ENCODE peak calls at places on chromosomes 5 and 9, in nine cellular contexts. L is fibroblast of lung; U is body of pancreas; H is endothelial cell; Q is NCI-H1105; J is NCI-H2029; D is cardiac fibroblast; X is activated T-helper 1 cell treated with anti-CD3 and anti-CD28 coated beads, Interleukin-2, amount 50 U/mL, for 16 hours; Y is NCI-H1092 treated with DMSO at 0.1 percent for 48 hours. W is an unnamed sample.

GRCh38 chr9:84937086-84937670 is 267.6 kb downstream of the NTRK2 start:
- DNase-seq in U (no peak), J (no peak), Q (no peak), D (no peak), L (no peak), Y (no peak), X (no peak), H (no peak), W (peak)

GRCh38 chr9:109652971-109653370 is 127.0 kb upstream of the PALM2AKAP2 start:
- DNase-seq in L (peak), H (no peak), D (peak), Q (no peak), U (no peak), X (no peak), Y (no peak), J (no peak), W (no peak)

GRCh38 chr9:96289392-96289791 is 12.6 kb downstream of the HSD17B3 start:
- DNase-seq in H (no peak), X (no peak), U (no peak), Y (no peak), J (no peak), Q (no peak), L (no peak), D (no peak), W (no peak)

GRCh38 chr9:73180373-73180772 is 28.7 kb downstream of the ANXA1 start:
- DNase-seq in Y (no peak), D (peak), U (no peak), H (no peak), Q (no peak), J (no peak), X (no peak), L (peak), W (no peak)

GRCh38 chr5:165026971-165027370 is 1521.6 kb downstream of the MAT2B start:
- DNase-seq in U (no peak), L (no peak), J (no peak), H (no peak), Y (no peak), X (no peak), Q (no peak), D (no peak), W (no peak)

GRCh38 chr5:150155258-150156032 is at the start of gene PDGFRB:
- DNase-seq in Y (no peak), H (no peak), J (no peak), L (peak), U (peak), X (no peak), Q (no peak), D (peak), W (peak)

GRCh38 chr5:138623053-138623452 is 47.9 kb upstream of the HSPA9 start:
- DNase-seq in Y (no peak), U (peak), L (peak), J (no peak), X (no peak), D (peak), H (no peak), Q (no peak), W (no peak)

GRCh38 chr5:15695171-15695676 is 195.2 kb downstream of the FBXL7 start:
- DNase-seq in Q (no peak), H (no peak), J (no peak), U (no peak), D (peak), L (peak), Y (no peak), X (no peak), W (no peak)

GRCh38 chr9:114275246-114275994 is 47.5 kb upstream of the ORM1 start:
- DNase-seq in D (peak), X (no peak), Y (no peak), L (no peak), U (no peak), Q (no peak), H (no peak), J (no peak), W (peak)

GRCh38 chr5:155056644-155057269 is 43.2 kb downstream of the KIF4B start:
- DNase-seq in D (no peak), J (no peak), X (no peak), Q (no peak), U (no peak), Y (no peak), H (no peak), L (no peak), W (no peak)

GRCh38 chr9:118595719-118596305 is 773.4 kb downstream of the BRINP1 start:
- DNase-seq in H (peak), J (peak), L (peak), X (no peak), U (no peak), Q (no peak), D (peak), Y (peak), W (peak)

GRCh38 chr9:120870206-120870605 is 6.8 kb downstream of the PHF19 start:
- DNase-seq in Y (no peak), X (no peak), Q (no peak), L (no peak), H (no peak), J (no peak), U (no peak), D (no peak), W (no peak)

GRCh38 chr5:58138791-58139190 is 321.1 kb downstream of the PLK2 start:
- DNase-seq in X (no peak), J (no peak), D (no peak), Y (no peak), U (no peak), H (no peak), Q (no peak), L (no peak), W (no peak)

GRCh38 chr9:38432922-38433510 is 8.8 kb upstream of the IGFBPL1 start:
- DNase-seq in X (no peak), L (peak), J (peak), D (peak), Q (no peak), U (peak), Y (peak), H (peak), W (no peak)

GRCh38 chr9:134642385-134643181 is 980 bp downstream of the COL5A1 start:
- DNase-seq in J (no peak), X (no peak), Q (no peak), Y (no peak), U (peak), L (peak), D (peak), H (peak), W (peak)

GRCh38 chr5:176610430-176610763 is 441 bp upstream of the GPRIN1 start:
- DNase-seq in H (no peak), Q (no peak), D (no peak), J (peak), X (no peak), Y (peak), U (no peak), L (no peak), W (no peak)

GRCh38 chr9:76658510-76659231 is 105.6 kb upstream of the PCA3 start:
- DNase-seq in J (peak), D (peak), U (peak), Q (no peak), X (no peak), L (peak), Y (peak), H (no peak), W (no peak)

GRCh38 chr9:114341152-114341830 is 11.6 kb downstream of the ORM2 start:
- DNase-seq in Q (no peak), J (no peak), H (no peak), X (no peak), U (no peak), D (no peak), L (no peak), Y (no peak), W (no peak)

GRCh38 chr5:172429201-172429940 is 25.0 kb downstream of the SH3PXD2B start:
- DNase-seq in J (no peak), X (no peak), Y (no peak), U (peak), L (peak), H (no peak), Q (no peak), D (peak), W (no peak)

GRCh38 chr9:130174025-130174424 is 1.8 kb downstream of the NCS1 start:
- DNase-seq in X (no peak), U (no peak), D (no peak), H (no peak), Q (no peak), L (no peak), Y (no peak), J (no peak), W (no peak)

GRCh38 chr9:69667306-69667705 is 4.9 kb downstream of the APBA1 start:
- DNase-seq in D (no peak), Q (no peak), L (peak), J (no peak), H (no peak), Y (no peak), X (no peak), U (no peak), W (no peak)

GRCh38 chr9:14323969-14324366 is 10.0 kb upstream of the NFIB start:
- DNase-seq in Y (no peak), H (no peak), X (no peak), U (no peak), D (no peak), J (no peak), Q (no peak), L (no peak), W (no peak)

GRCh38 chr5:131637694-131638093 is 2.7 kb upstream of the RAPGEF6 start:
- DNase-seq in D (no peak), J (no peak), X (no peak), U (no peak), Q (no peak), Y (no peak), H (no peak), L (no peak), W (peak)

GRCh38 chr5:598564-598890 is 13.6 kb upstream of the CEP72 start:
- DNase-seq in U (no peak), L (no peak), D (no peak), Y (no peak), J (no peak), X (no peak), H (no peak), Q (no peak), W (no peak)

GRCh38 chr5:142298789-142299188 is 26.0 kb downstream of the SPRY4 start:
- DNase-seq in U (no peak), Q (no peak), Y (no peak), J (no peak), H (no peak), L (no peak), D (no peak), X (no peak), W (no peak)

GRCh38 chr9:90914868-90915483 is 113.4 kb downstream of the SYK start:
- DNase-seq in X (peak), D (peak), L (peak), Q (peak), Y (peak), H (peak), U (peak), J (peak), W (peak)

GRCh38 chr5:12322042-12322441 is 417.8 kb upstream of the CTNND2 start:
- DNase-seq in Y (no peak), L (no peak), U (no peak), H (no peak), Q (no peak), J (no peak), X (no peak), D (no peak), W (no peak)

GRCh38 chr9:91119147-91119546 is 242.6 kb downstream of the AUH start:
- DNase-seq in D (peak), X (no peak), L (peak), U (no peak), Q (no peak), J (no peak), Y (no peak), H (peak), W (no peak)

GRCh38 chr9:128723352-128723865 is 518 bp downstream of the ZDHHC12 start:
- DNase-seq in L (no peak), X (no peak), D (no peak), Q (no peak), U (peak), J (no peak), Y (no peak), H (no peak), W (no peak)

W was measured in WTC11.